ENCODE peak calls at places on chromosomes 16 and 17, in six cellular contexts. T is H1, C is GM12891, U is HepG2, E is K562, R is GM12878. G is an unnamed sample.

GRCh38 chr16:1823821-1824220 is 2.8 kb downstream of the HAGH start:
- DNase-seq in T (no peak), C (no peak), U (peak; percentile 75), E (peak; percentile 63), R (no peak), G (no peak)

GRCh38 chr17:12021604-12022003 is 927 bp downstream of the MAP2K4 start:
- DNase-seq in T (no peak), C (no peak), U (no peak), E (no peak), R (no peak), G (no peak)

GRCh38 chr17:64622931-64623654 is 39.0 kb downstream of the SMURF2 start:
- DNase-seq in T (no peak), C (no peak), U (peak; percentile 28), E (no peak), R (no peak), G (no peak)

GRCh38 chr16:12819126-12820117 is 15.7 kb upstream of the CPPED1 start:
- DNase-seq in T (no peak), C (peak; percentile 40), U (peak; percentile 79), E (peak; percentile 82), R (peak; percentile 24), G (peak; percentile 43)

GRCh38 chr17:31724026-31724425 is 135.0 kb downstream of the COPRS start:
- DNase-seq in T (no peak), C (no peak), U (no peak), E (no peak), R (no peak), G (no peak)

GRCh38 chr17:51653902-51654301 is 393.6 kb downstream of the UTP18 start:
- DNase-seq in T (no peak), C (no peak), U (no peak), E (no peak), R (no peak), G (no peak)

GRCh38 chr16:4533490-4533889 is 5.1 kb downstream of the CDIP1 start:
- DNase-seq in T (no peak), C (no peak), U (no peak), E (no peak), R (no peak), G (no peak)

GRCh38 chr16:19382084-19382801 is 35.4 kb upstream of the TMC5 start:
- DNase-seq in T (no peak), C (no peak), U (peak; percentile 75), E (no peak), R (no peak), G (no peak)

GRCh38 chr17:44627513-44627912 is 28.8 kb upstream of the MEIOC start:
- DNase-seq in T (no peak), C (no peak), U (no peak), E (no peak), R (no peak), G (no peak)

GRCh38 chr16:16960785-16961184 is 510.0 kb downstream of the XYLT1 start:
- DNase-seq in T (no peak), C (no peak), U (no peak), E (peak; percentile 9), R (no peak), G (no peak)

GRCh38 chr17:60165976-60166375 is 16.2 kb downstream of the CA4 start:
- DNase-seq in T (no peak), C (no peak), U (no peak), E (no peak), R (no peak), G (no peak)

GRCh38 chr17:80981062-80981902 is 10.4 kb upstream of the CHMP6 start:
- DNase-seq in T (no peak), C (peak; percentile 88), U (no peak), E (no peak), R (no peak), G (peak; percentile 84)

GRCh38 chr16:81462683-81463082 is 18.1 kb downstream of the CMIP start:
- DNase-seq in T (no peak), C (no peak), U (no peak), E (no peak), R (no peak), G (no peak)

GRCh38 chr17:50346313-50347086 is 574 bp downstream of the XYLT2 start:
- DNase-seq in T (no peak), C (peak; percentile 67), U (no peak), E (peak; percentile 63), R (no peak), G (peak; percentile 60)

GRCh38 chr17:12282056-12282455 is 261.4 kb downstream of the MAP2K4 start:
- DNase-seq in T (no peak), C (no peak), U (no peak), E (no peak), R (no peak), G (no peak)

GRCh38 chr16:75086281-75086680 is 30.3 kb downstream of the LDHD start:
- DNase-seq in T (no peak), C (no peak), U (no peak), E (no peak), R (no peak), G (no peak)

GRCh38 chr16:75235721-75236193 is 15.7 kb downstream of the BCAR1 start:
- DNase-seq in T (no peak), C (no peak), U (no peak), E (no peak), R (no peak), G (no peak)

GRCh38 chr16:55294947-55295346 is 29.1 kb upstream of the IRX6 start:
- DNase-seq in T (no peak), C (no peak), U (no peak), E (no peak), R (no peak), G (no peak)

GRCh38 chr16:27999687-28000086 is 63.8 kb downstream of the GSG1L start:
- DNase-seq in T (no peak), C (no peak), U (no peak), E (no peak), R (no peak), G (no peak)

GRCh38 chr17:74840500-74840899 is 19.2 kb downstream of the GRIN2C start:
- DNase-seq in T (no peak), C (no peak), U (no peak), E (no peak), R (no peak), G (no peak)

GRCh38 chr17:46771601-46772012 is 46.9 kb downstream of the WNT3 start:
- DNase-seq in T (no peak), C (no peak), U (no peak), E (peak; percentile 82), R (no peak), G (no peak)

GRCh38 chr17:40551091-40551873 is 14.0 kb downstream of the CCR7 start:
- DNase-seq in T (no peak), C (no peak), U (peak; percentile 100), E (peak; percentile 3), R (no peak), G (no peak)

DNA sequence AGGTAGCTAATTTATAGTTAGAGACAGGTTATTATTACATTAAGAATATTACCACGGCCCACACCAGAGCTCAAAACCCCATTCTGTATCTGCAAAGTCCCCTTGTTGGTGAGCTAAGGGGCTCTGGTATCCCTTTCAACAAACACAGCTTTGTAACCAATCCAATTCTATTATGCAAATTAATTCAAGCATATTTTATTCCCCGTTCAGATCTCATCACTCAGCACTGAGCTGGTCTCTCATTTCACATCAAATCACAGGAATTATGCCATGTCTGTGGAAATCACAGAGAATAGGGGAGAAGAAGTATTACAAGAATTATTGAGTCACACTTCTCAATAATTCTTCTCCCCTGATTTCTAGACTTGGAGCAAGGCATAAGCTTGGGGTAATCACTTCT is 111.7 kb downstream of the CDH11 start:
- DNase-seq in T (no peak), C (no peak), U (no peak), E (no peak), R (no peak), G (no peak)
- TF ChIP-seq TAF1 in T (no peak), C (no peak), U (no peak), E (no peak), R (no peak), G (no peak)

GRCh38 chr16:84554627-84555328 is 50.3 kb upstream of the MEAK7 start:
- DNase-seq in T (no peak), C (no peak), U (peak; percentile 49), E (peak; percentile 28), R (no peak), G (no peak)

GRCh38 chr16:84550096-84550495 is 45.6 kb upstream of the MEAK7 start:
- DNase-seq in T (no peak), C (no peak), U (no peak), E (no peak), R (no peak), G (no peak)

GRCh38 chr16:84548971-84549844 is 44.7 kb upstream of the MEAK7 start:
- DNase-seq in T (no peak), C (no peak), U (no peak), E (no peak), R (no peak), G (no peak)

GRCh38 chr16:84553873-84554399 is 49.5 kb upstream of the MEAK7 start:
- DNase-seq in T (no peak), C (no peak), U (no peak), E (no peak), R (no peak), G (no peak)

GRCh38 chr16:84552135-84552534 is 47.7 kb upstream of the MEAK7 start:
- DNase-seq in T (no peak), C (no peak), U (no peak), E (no peak), R (no peak), G (no peak)
- TF ChIP-seq TAF1 in T (no peak), C (no peak), U (no peak), E (no peak), R (no peak), G (no peak)

GRCh38 chr17:69669441-69670178 is 255.1 kb downstream of the MAP2K6 start:
- DNase-seq in T (no peak), C (no peak), U (no peak), E (no peak), R (no peak), G (no peak)
- TF ChIP-seq TAF1 in T (no peak), C (no peak), U (no peak), E (no peak), R (no peak), G (no peak)

GRCh38 chr17:8310601-8311123 is 621 bp downstream of the ARHGEF15 start:
- DNase-seq in T (no peak), C (no peak), U (no peak), E (no peak), R (no peak), G (no peak)

GRCh38 chr17:8314797-8315739 is 5.0 kb downstream of the ARHGEF15 start:
- DNase-seq in T (no peak), C (no peak), U (no peak), E (no peak), R (no peak), G (no peak)

GRCh38 chr17:8312251-8312650 is 2.2 kb downstream of the ARHGEF15 start:
- DNase-seq in T (no peak), C (no peak), U (no peak), E (no peak), R (no peak), G (no peak)

GRCh38 chr17:8311131-8311790 is 1.2 kb downstream of the ARHGEF15 start:
- DNase-seq in T (no peak), C (no peak), U (no peak), E (no peak), R (no peak), G (no peak)

GRCh38 chr17:8312726-8313600 is 2.9 kb downstream of the ARHGEF15 start:
- DNase-seq in T (no peak), C (no peak), U (no peak), E (no peak), R (no peak), G (no peak)
- TF ChIP-seq TAF1 in T (no peak), C (no peak), U (no peak), E (no peak), R (no peak), G (no peak)

G was measured in GM12892.